ENCODE peak calls at places on chromosome 16, in five cellular contexts. One of them, this sample, is unnamed.

GRCh38 chr16:16797239-16797638 is 418.3 kb downstream of the NPIPA7 start:
- DNase-seq in HCT116: no peak
- DNase-seq in A549: no peak
- DNase-seq in K562: no peak
- DNase-seq in endothelial cell of umbilical vein: no peak
- DNase-seq in this sample: peak; percentile 27

GRCh38 chr16:56617212-56618085 is 8.1 kb upstream of the MT1E start:
- DNase-seq in HCT116: no peak
- DNase-seq in A549: no peak
- DNase-seq in K562: no peak
- DNase-seq in endothelial cell of umbilical vein: no peak
- DNase-seq in this sample: peak; percentile 69

GRCh38 chr16:81445143-81445922 is 725 bp downstream of the CMIP start:
- DNase-seq in HCT116: no peak
- DNase-seq in A549: peak; percentile 61
- DNase-seq in K562: peak; percentile 82
- DNase-seq in endothelial cell of umbilical vein: peak; percentile 25
- DNase-seq in this sample: peak; percentile 70

GRCh38 chr16:29306201-29306600 is 100.3 kb downstream of the NPIPB11 start:
- DNase-seq in HCT116: no peak
- DNase-seq in A549: no peak
- DNase-seq in K562: no peak
- DNase-seq in endothelial cell of umbilical vein: no peak
- DNase-seq in this sample: no peak

GRCh38 chr16:26668026-26668425 is 398.7 kb upstream of the C16orf82 start:
- DNase-seq in HCT116: no peak
- DNase-seq in A549: no peak
- DNase-seq in K562: no peak
- DNase-seq in endothelial cell of umbilical vein: no peak
- DNase-seq in this sample: no peak

GRCh38 chr16:704552-705380 is 835 bp downstream of the FBXL16 start:
- DNase-seq in HCT116: no peak
- DNase-seq in A549: no peak
- DNase-seq in K562: no peak
- DNase-seq in endothelial cell of umbilical vein: no peak
- DNase-seq in this sample: no peak

GRCh38 chr16:15599303-15600070 is 43.5 kb downstream of the MARF1 start:
- DNase-seq in HCT116: no peak
- DNase-seq in A549: no peak
- DNase-seq in K562: no peak
- DNase-seq in endothelial cell of umbilical vein: no peak
- DNase-seq in this sample: no peak

GRCh38 chr16:29154676-29155121 is 169.8 kb downstream of the LAT start:
- DNase-seq in HCT116: no peak
- DNase-seq in A549: no peak
- DNase-seq in K562: no peak
- DNase-seq in endothelial cell of umbilical vein: no peak
- DNase-seq in this sample: no peak

GRCh38 chr16:82792704-82793103 is 165.9 kb downstream of the CDH13 start:
- DNase-seq in HCT116: no peak
- DNase-seq in A549: no peak
- DNase-seq in K562: no peak
- DNase-seq in endothelial cell of umbilical vein: no peak
- DNase-seq in this sample: no peak

GRCh38 chr16:87254271-87254670 is 62.9 kb downstream of the C16orf95 start:
- DNase-seq in HCT116: no peak
- DNase-seq in A549: no peak
- DNase-seq in K562: no peak
- DNase-seq in endothelial cell of umbilical vein: no peak
- DNase-seq in this sample: no peak

GRCh38 chr16:80969114-80969484 is 37.6 kb downstream of the CMC2 start:
- DNase-seq in HCT116: no peak
- DNase-seq in A549: no peak
- DNase-seq in K562: no peak
- DNase-seq in endothelial cell of umbilical vein: no peak
- DNase-seq in this sample: no peak

GRCh38 chr16:14449790-14450463 is 180.1 kb downstream of the PARN start:
- DNase-seq in HCT116: no peak
- DNase-seq in A549: peak; percentile 34
- DNase-seq in K562: no peak
- DNase-seq in endothelial cell of umbilical vein: no peak
- DNase-seq in this sample: no peak

DNA sequence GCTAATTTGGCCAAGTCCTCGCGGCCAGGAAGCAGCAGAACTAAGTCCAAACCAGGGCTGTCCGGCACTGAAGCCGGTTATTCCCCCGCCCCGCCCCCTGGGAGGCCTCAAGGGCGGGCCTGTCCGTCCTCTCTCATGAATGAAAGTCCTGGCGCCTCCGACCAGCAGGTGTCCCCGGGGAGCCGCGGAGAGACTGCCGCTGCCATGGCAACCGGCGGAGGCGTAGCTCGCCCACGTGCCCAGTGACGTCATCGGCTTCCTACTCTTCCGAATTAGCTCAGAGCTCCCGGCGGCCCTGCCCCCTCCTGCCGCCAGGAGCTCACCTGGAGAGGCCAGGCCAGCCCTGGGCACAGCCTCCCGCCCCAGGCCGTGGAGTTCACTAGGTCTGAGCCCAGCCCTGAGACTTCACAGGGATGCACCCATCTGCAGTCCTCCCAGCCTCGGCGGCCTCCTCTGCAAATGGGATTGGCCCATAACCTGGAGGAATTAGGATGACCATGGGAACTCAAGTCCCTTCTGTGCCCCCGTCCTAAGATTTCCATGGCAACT is 1.3 kb downstream of the SPATA2L start:
- DNase-seq in HCT116: peak; percentile 100
- DNase-seq in A549: peak; percentile 93
- DNase-seq in K562: peak; percentile 90
- DNase-seq in endothelial cell of umbilical vein: peak; percentile 96
- DNase-seq in this sample: peak; percentile 95
- TF ChIP-seq POLR2A in HCT116: no peak
- TF ChIP-seq POLR2A in A549: no peak
- TF ChIP-seq POLR2A in K562: no peak
- TF ChIP-seq POLR2A in endothelial cell of umbilical vein: no peak
- TF ChIP-seq POLR2A in this sample: no peak

GRCh38 chr16:54936086-54936978 is 5.7 kb downstream of the IRX5 start:
- DNase-seq in HCT116: no peak
- DNase-seq in A549: no peak
- DNase-seq in K562: no peak
- DNase-seq in endothelial cell of umbilical vein: peak; percentile 14
- DNase-seq in this sample: peak; percentile 91
- TF ChIP-seq MAX in HCT116: no peak
- TF ChIP-seq MAX in A549: no peak
- TF ChIP-seq MAX in K562: no peak
- TF ChIP-seq MAX in endothelial cell of umbilical vein: no peak
- TF ChIP-seq MAX in this sample: no peak

GRCh38 chr16:70523621-70524405 is at the start of gene SF3B3:
- DNase-seq in HCT116: no peak
- DNase-seq in A549: peak; percentile 60
- DNase-seq in K562: peak; percentile 80
- DNase-seq in endothelial cell of umbilical vein: peak; percentile 84
- DNase-seq in this sample: peak; percentile 82
- TF ChIP-seq POLR2A in HCT116: peak; percentile 90
- TF ChIP-seq POLR2A in A549: peak; percentile 50
- TF ChIP-seq POLR2A in K562: peak; percentile 96
- TF ChIP-seq POLR2A in endothelial cell of umbilical vein: peak; percentile 82
- TF ChIP-seq POLR2A in this sample: peak; percentile 93

DNA sequence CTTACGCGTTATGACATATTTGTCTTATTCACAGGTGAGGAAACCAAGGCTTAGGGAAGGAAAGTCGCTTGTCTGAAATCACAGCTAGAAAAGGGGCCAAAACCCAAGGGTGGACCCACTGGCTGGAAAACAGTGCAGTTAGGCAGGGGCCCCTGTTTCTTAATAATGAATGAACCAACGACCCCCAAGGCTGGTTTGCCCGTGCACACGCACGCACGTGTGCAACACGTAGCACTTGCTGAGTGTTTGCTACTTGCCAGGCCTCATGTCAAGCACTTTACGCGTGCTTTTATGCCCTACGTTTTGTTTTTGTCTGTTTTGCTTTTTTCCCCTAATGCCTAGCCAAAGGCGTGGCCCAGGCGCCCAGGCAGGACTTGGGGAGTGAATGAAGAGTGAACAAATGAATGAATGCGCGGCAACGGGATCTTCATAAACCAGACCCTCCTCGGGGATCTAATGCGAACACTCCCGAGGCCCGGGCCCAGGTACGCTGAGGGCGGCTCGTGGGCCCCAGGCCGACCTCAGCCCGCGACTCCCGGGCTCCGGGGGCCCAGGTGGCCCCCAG is 571 bp upstream of the USP10 start:
- DNase-seq in HCT116: no peak
- DNase-seq in A549: peak; percentile 21
- DNase-seq in K562: no peak
- DNase-seq in endothelial cell of umbilical vein: peak; percentile 24
- DNase-seq in this sample: peak; percentile 45
- TF ChIP-seq MAX in HCT116: peak; percentile 33
- TF ChIP-seq MAX in A549: no peak
- TF ChIP-seq MAX in K562: peak; percentile 56
- TF ChIP-seq MAX in endothelial cell of umbilical vein: no peak
- TF ChIP-seq MAX in this sample: peak; percentile 32

GRCh38 chr16:48687421-48688038 is 77.5 kb upstream of the N4BP1 start:
- DNase-seq in HCT116: peak; percentile 60
- DNase-seq in A549: peak; percentile 83
- DNase-seq in K562: peak; percentile 74
- DNase-seq in endothelial cell of umbilical vein: peak; percentile 59
- DNase-seq in this sample: peak; percentile 76
- TF ChIP-seq POLR2A in HCT116: no peak
- TF ChIP-seq POLR2A in A549: no peak
- TF ChIP-seq POLR2A in K562: no peak
- TF ChIP-seq POLR2A in endothelial cell of umbilical vein: no peak
- TF ChIP-seq POLR2A in this sample: no peak

GRCh38 chr16:74633686-74634085 is 26.8 kb upstream of the GLG1 start:
- DNase-seq in HCT116: no peak
- DNase-seq in A549: no peak
- DNase-seq in K562: no peak
- DNase-seq in endothelial cell of umbilical vein: no peak
- DNase-seq in this sample: no peak
- TF ChIP-seq MAX in HCT116: no peak
- TF ChIP-seq MAX in A549: no peak
- TF ChIP-seq MAX in K562: no peak
- TF ChIP-seq MAX in endothelial cell of umbilical vein: no peak
- TF ChIP-seq MAX in this sample: no peak

GRCh38 chr16:4795828-4796572 is 831 bp downstream of the SMIM22 start:
- DNase-seq in HCT116: no peak
- DNase-seq in A549: no peak
- DNase-seq in K562: no peak
- DNase-seq in endothelial cell of umbilical vein: no peak
- DNase-seq in this sample: no peak

GRCh38 chr16:4796982-4797804 is 2.0 kb downstream of the SMIM22 start:
- DNase-seq in HCT116: no peak
- DNase-seq in A549: no peak
- DNase-seq in K562: no peak
- DNase-seq in endothelial cell of umbilical vein: no peak
- DNase-seq in this sample: no peak

GRCh38 chr16:4798456-4798855 is 3.3 kb downstream of the SMIM22 start:
- DNase-seq in HCT116: no peak
- DNase-seq in A549: no peak
- DNase-seq in K562: no peak
- DNase-seq in endothelial cell of umbilical vein: no peak
- DNase-seq in this sample: no peak

GRCh38 chr16:4799171-4799855 is 3.1 kb downstream of the ROGDI start:
- DNase-seq in HCT116: no peak
- DNase-seq in A549: no peak
- DNase-seq in K562: no peak
- DNase-seq in endothelial cell of umbilical vein: no peak
- DNase-seq in this sample: no peak

DNA sequence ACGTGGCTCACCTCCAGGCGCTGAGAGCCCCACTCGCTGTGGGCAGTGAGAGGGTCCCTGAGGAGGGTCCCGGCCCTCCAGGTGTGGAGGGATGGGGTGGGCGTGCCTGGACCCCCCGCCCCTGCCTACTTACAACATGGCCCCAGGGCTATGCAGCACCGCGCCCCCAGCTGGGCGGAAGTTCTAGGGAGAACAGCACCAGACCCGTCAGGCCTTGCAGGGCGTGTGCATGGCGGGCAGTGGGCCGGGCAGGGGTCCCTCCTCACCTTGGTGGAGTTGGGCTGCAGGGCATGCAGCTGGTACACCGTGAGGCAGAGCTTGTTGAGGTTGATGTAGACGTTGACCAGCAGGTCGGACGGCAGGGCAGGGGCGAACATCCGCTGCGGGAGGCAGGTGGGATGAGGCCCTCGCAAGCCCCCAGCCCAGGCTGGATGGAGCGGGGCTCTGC is 2.7 kb downstream of the SMIM22 start:
- DNase-seq in HCT116: no peak
- DNase-seq in A549: no peak
- DNase-seq in K562: no peak
- DNase-seq in endothelial cell of umbilical vein: no peak
- DNase-seq in this sample: no peak
- TF ChIP-seq POLR2A in HCT116: no peak
- TF ChIP-seq POLR2A in A549: no peak
- TF ChIP-seq POLR2A in K562: no peak
- TF ChIP-seq POLR2A in endothelial cell of umbilical vein: no peak
- TF ChIP-seq POLR2A in this sample: no peak

GRCh38 chr16:68365167-68365817 is 54.5 kb downstream of the PRMT7 start:
- DNase-seq in HCT116: no peak
- DNase-seq in A549: no peak
- DNase-seq in K562: no peak
- DNase-seq in endothelial cell of umbilical vein: no peak
- DNase-seq in this sample: peak; percentile 88
- TF ChIP-seq MAX in HCT116: no peak
- TF ChIP-seq MAX in A549: no peak
- TF ChIP-seq MAX in K562: no peak
- TF ChIP-seq MAX in endothelial cell of umbilical vein: no peak
- TF ChIP-seq MAX in this sample: peak; percentile 55

This sample was measured in NB4.